ENCODE peak calls at places on chromosomes 5 and 9, in six cellular contexts. One of them, this sample, is unnamed. For H3K27me3, the result is how much of the 10 kb centered on the place peaks cover.

GRCh38 chr5:157603333-157604190 is 28.0 kb upstream of the ADAM19 start:
- DNase-seq in HCT116: peak
- DNase-seq in K562: no peak
- DNase-seq in PC-3: peak
- DNase-seq in psoas muscle: no peak
- DNase-seq in neuronal stem cell: no peak
- DNase-seq in this sample: peak

GRCh38 chr5:142540774-142541466 is 145.0 kb downstream of the FGF1 start:
- DNase-seq in HCT116: no peak
- DNase-seq in PC-3: no peak
- DNase-seq in neuronal stem cell: no peak
- DNase-seq in K562: no peak
- DNase-seq in psoas muscle: peak
- DNase-seq in this sample: no peak

GRCh38 chr5:178145965-178146820 is 7.5 kb downstream of the NHP2 start:
- DNase-seq in K562: peak
- DNase-seq in HCT116: peak
- DNase-seq in PC-3: peak
- DNase-seq in psoas muscle: no peak
- DNase-seq in neuronal stem cell: peak
- DNase-seq in this sample: peak

GRCh38 chr5:87393331-87393730 is 19.4 kb downstream of the CCNH start:
- DNase-seq in neuronal stem cell: no peak
- DNase-seq in psoas muscle: no peak
- DNase-seq in HCT116: no peak
- DNase-seq in K562: no peak
- DNase-seq in PC-3: peak
- DNase-seq in this sample: no peak

GRCh38 chr5:72848474-72849428 is 32.3 kb downstream of the TNPO1 start:
- DNase-seq in PC-3: peak
- DNase-seq in neuronal stem cell: peak
- DNase-seq in K562: peak
- DNase-seq in HCT116: no peak
- DNase-seq in psoas muscle: peak
- DNase-seq in this sample: peak

GRCh38 chr5:145587308-145588071 is 247.7 kb downstream of the PRELID2 start:
- DNase-seq in neuronal stem cell: no peak
- DNase-seq in HCT116: peak
- DNase-seq in K562: no peak
- DNase-seq in PC-3: peak
- DNase-seq in psoas muscle: no peak
- DNase-seq in this sample: no peak

GRCh38 chr9:124342402-124342945 is 72.8 kb downstream of the PSMB7 start:
- DNase-seq in K562: no peak
- DNase-seq in neuronal stem cell: no peak
- DNase-seq in PC-3: no peak
- DNase-seq in psoas muscle: no peak
- DNase-seq in HCT116: no peak
- DNase-seq in this sample: no peak

GRCh38 chr5:65482280-65482726 is 583 bp upstream of the ADAMTS6 start:
- DNase-seq in psoas muscle: no peak
- DNase-seq in HCT116: no peak
- DNase-seq in PC-3: no peak
- DNase-seq in neuronal stem cell: no peak
- DNase-seq in K562: peak
- DNase-seq in this sample: no peak

GRCh38 chr9:89497978-89498844 is at the start of gene SEMA4D:
- DNase-seq in psoas muscle: peak
- DNase-seq in K562: peak
- DNase-seq in HCT116: peak
- DNase-seq in neuronal stem cell: peak
- DNase-seq in PC-3: peak
- DNase-seq in this sample: peak

GRCh38 chr9:98333703-98334582 is 78.5 kb upstream of the TBC1D2 start:
- DNase-seq in PC-3: peak
- DNase-seq in psoas muscle: no peak
- DNase-seq in neuronal stem cell: no peak
- DNase-seq in HCT116: peak
- DNase-seq in K562: peak
- DNase-seq in this sample: no peak

GRCh38 chr5:74239268-74239667 is 401.3 kb downstream of the ENC1 start:
- DNase-seq in neuronal stem cell: no peak
- DNase-seq in HCT116: no peak
- DNase-seq in K562: no peak
- DNase-seq in PC-3: no peak
- DNase-seq in psoas muscle: no peak
- DNase-seq in this sample: no peak

GRCh38 chr5:174610968-174611367 is 113.4 kb upstream of the MSX2 start:
- DNase-seq in HCT116: no peak
- DNase-seq in K562: no peak
- DNase-seq in neuronal stem cell: no peak
- DNase-seq in psoas muscle: peak
- DNase-seq in PC-3: peak
- DNase-seq in this sample: no peak

GRCh38 chr5:42676362-42676761 is 80.3 kb upstream of the CCDC152 start:
- DNase-seq in K562: no peak
- DNase-seq in neuronal stem cell: no peak
- DNase-seq in PC-3: no peak
- DNase-seq in HCT116: no peak
- DNase-seq in psoas muscle: no peak
- DNase-seq in this sample: no peak

GRCh38 chr9:123998970-123999621 is 12.5 kb upstream of the LHX2 start:
- DNase-seq in HCT116: no peak
- DNase-seq in psoas muscle: no peak
- DNase-seq in K562: no peak
- DNase-seq in neuronal stem cell: peak
- DNase-seq in PC-3: no peak
- DNase-seq in this sample: no peak

GRCh38 chr9:3884736-3885135 is 358.9 kb upstream of the RFX3 start:
- DNase-seq in K562: no peak
- DNase-seq in psoas muscle: no peak
- DNase-seq in HCT116: no peak
- DNase-seq in PC-3: no peak
- DNase-seq in neuronal stem cell: peak
- DNase-seq in this sample: no peak

GRCh38 chr5:83145882-83146331 is 68.6 kb downstream of the XRCC4 start:
- DNase-seq in psoas muscle: no peak
- DNase-seq in HCT116: no peak
- DNase-seq in neuronal stem cell: no peak
- DNase-seq in PC-3: no peak
- DNase-seq in K562: no peak
- DNase-seq in this sample: no peak

GRCh38 chr9:137236936-137237421 is 4.1 kb upstream of the TUBB4B start:
- DNase-seq in neuronal stem cell: no peak
- DNase-seq in K562: no peak
- DNase-seq in HCT116: no peak
- DNase-seq in PC-3: no peak
- DNase-seq in psoas muscle: no peak
- DNase-seq in this sample: no peak

GRCh38 chr5:582936-583635 is 29.1 kb upstream of the CEP72 start:
- DNase-seq in neuronal stem cell: no peak
- DNase-seq in K562: no peak
- DNase-seq in psoas muscle: no peak
- DNase-seq in HCT116: no peak
- DNase-seq in PC-3: no peak
- DNase-seq in this sample: no peak

GRCh38 chr9:115650768-115651167 is 502.8 kb upstream of the PAPPA start:
- DNase-seq in neuronal stem cell: no peak
- DNase-seq in K562: no peak
- DNase-seq in psoas muscle: no peak
- DNase-seq in HCT116: no peak
- DNase-seq in PC-3: no peak
- DNase-seq in this sample: no peak

GRCh38 chr5:174690256-174690655 is 34.1 kb upstream of the MSX2 start:
- DNase-seq in HCT116: no peak
- DNase-seq in neuronal stem cell: no peak
- DNase-seq in psoas muscle: no peak
- DNase-seq in PC-3: peak
- DNase-seq in K562: no peak
- DNase-seq in this sample: no peak

GRCh38 chr9:128420651-128421473 is at the start of gene CERCAM:
- DNase-seq in HCT116: no peak
- DNase-seq in K562: peak
- DNase-seq in PC-3: peak
- DNase-seq in psoas muscle: peak
- DNase-seq in neuronal stem cell: peak
- DNase-seq in this sample: peak

GRCh38 chr5:180568914-180569313 is 22.4 kb downstream of the SCGB3A1 start:
- DNase-seq in HCT116: no peak
- DNase-seq in psoas muscle: no peak
- DNase-seq in neuronal stem cell: no peak
- DNase-seq in PC-3: no peak
- DNase-seq in K562: no peak
- DNase-seq in this sample: no peak

GRCh38 chr9:99085949-99086948 is 18.7 kb upstream of the TGFBR1 start:
- DNase-seq in HCT116: no peak
- DNase-seq in psoas muscle: peak
- DNase-seq in PC-3: no peak
- DNase-seq in K562: no peak
- DNase-seq in neuronal stem cell: no peak
- DNase-seq in this sample: no peak

GRCh38 chr5:137708062-137708461 is 27.8 kb downstream of the KLHL3 start:
- DNase-seq in K562: no peak
- DNase-seq in PC-3: no peak
- DNase-seq in psoas muscle: no peak
- DNase-seq in neuronal stem cell: no peak
- DNase-seq in HCT116: no peak
- DNase-seq in this sample: no peak

GRCh38 chr9:110016340-110016739 is 191.6 kb downstream of the C9orf152 start:
- DNase-seq in PC-3: peak
- DNase-seq in neuronal stem cell: no peak
- DNase-seq in K562: no peak
- DNase-seq in HCT116: peak
- DNase-seq in psoas muscle: no peak
- DNase-seq in this sample: no peak

GRCh38 chr5:159873680-159874079 is 42.6 kb upstream of the ADRA1B start:
- DNase-seq in PC-3: peak
- DNase-seq in psoas muscle: no peak
- DNase-seq in neuronal stem cell: no peak
- DNase-seq in HCT116: no peak
- DNase-seq in K562: no peak
- DNase-seq in this sample: no peak

GRCh38 chr9:109276469-109277440 is 44.1 kb downstream of the EPB41L4B start:
- DNase-seq in neuronal stem cell: no peak
- DNase-seq in psoas muscle: no peak
- DNase-seq in HCT116: no peak
- DNase-seq in PC-3: no peak
- DNase-seq in K562: no peak
- DNase-seq in this sample: no peak

GRCh38 chr5:143065185-143065584 is 295.0 kb downstream of the ARHGAP26 start:
- DNase-seq in psoas muscle: no peak
- DNase-seq in PC-3: no peak
- DNase-seq in HCT116: no peak
- DNase-seq in K562: no peak
- DNase-seq in neuronal stem cell: no peak
- DNase-seq in this sample: no peak

GRCh38 chr5:167794121-167794520 is 497.3 kb upstream of the WWC1 start:
- DNase-seq in HCT116: no peak
- DNase-seq in neuronal stem cell: no peak
- DNase-seq in PC-3: no peak
- DNase-seq in K562: no peak
- DNase-seq in psoas muscle: no peak
- DNase-seq in this sample: no peak
- H3K27me3 ChIP-seq in HCT116: under half
- H3K27me3 ChIP-seq in neuronal stem cell: under half
- H3K27me3 ChIP-seq in PC-3: under half
- H3K27me3 ChIP-seq in K562: under half
- H3K27me3 ChIP-seq in psoas muscle: under half
- H3K27me3 ChIP-seq in this sample: under half

DNA sequence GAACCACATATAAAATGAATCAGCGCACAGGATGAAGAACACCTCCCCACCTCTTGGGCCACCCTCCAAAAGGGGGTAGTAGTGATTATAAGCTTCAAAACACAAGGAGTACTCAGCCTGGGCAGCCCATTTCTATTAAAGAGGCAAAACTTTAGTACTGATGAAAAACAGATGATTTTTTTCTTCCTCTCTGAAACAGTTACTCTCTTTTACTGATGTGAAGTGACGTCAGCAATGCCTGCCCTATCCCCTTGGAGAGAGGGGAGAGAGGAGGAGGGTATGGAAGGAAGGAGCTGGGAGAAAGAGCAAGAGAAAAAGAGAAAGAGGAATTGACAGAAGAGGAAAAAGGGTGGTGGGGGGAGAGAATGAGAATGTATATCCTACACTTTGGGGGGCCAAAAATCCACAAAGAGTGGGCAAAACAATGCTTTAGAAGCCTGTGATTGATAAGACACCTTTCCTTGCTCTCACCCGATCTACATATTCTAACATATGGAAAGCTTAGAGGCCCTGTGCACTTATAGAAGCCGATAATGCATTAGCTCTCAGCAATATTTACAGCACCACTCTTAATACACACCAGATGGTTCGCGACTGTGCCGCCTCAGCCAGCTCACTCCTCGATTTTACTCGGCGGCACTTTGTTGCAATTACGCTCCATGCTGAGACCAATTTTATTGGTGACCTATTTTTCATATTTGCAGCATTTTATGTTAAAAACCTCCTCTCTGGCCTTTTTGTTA is 18.6 kb downstream of the NR2F1 start:
- DNase-seq in HCT116: no peak
- DNase-seq in K562: no peak
- DNase-seq in neuronal stem cell: no peak
- DNase-seq in psoas muscle: no peak
- DNase-seq in PC-3: no peak
- DNase-seq in this sample: no peak
- H3K27me3 ChIP-seq in HCT116: under half
- H3K27me3 ChIP-seq in K562: under half
- H3K27me3 ChIP-seq in neuronal stem cell: half or more
- H3K27me3 ChIP-seq in psoas muscle: under half
- H3K27me3 ChIP-seq in PC-3: under half
- H3K27me3 ChIP-seq in this sample: half or more

DNA sequence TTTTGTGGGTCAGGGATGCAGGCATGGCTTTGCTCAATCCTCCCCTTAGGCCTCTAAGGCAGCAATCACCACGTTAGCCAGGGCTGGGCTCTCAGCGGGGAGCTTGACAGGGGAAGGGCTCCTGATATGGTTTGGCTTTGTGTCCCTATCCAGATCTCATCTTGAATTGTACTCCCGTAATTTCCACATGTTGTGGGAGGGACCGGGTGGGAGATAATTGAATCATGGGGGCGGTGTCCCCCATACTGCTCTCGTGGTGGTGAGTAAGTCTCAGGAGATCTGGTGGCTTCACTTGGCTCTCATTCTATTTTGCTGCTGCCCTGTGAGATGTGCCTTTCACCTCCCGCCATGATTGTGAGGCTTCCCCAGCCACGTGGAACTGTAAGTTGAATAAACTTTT is 11.5 kb upstream of the IRX4 start:
- DNase-seq in K562: no peak
- DNase-seq in HCT116: no peak
- DNase-seq in PC-3: no peak
- DNase-seq in psoas muscle: no peak
- DNase-seq in neuronal stem cell: no peak
- DNase-seq in this sample: no peak
- H3K27me3 ChIP-seq in K562: half or more
- H3K27me3 ChIP-seq in HCT116: under half
- H3K27me3 ChIP-seq in PC-3: half or more
- H3K27me3 ChIP-seq in psoas muscle: under half
- H3K27me3 ChIP-seq in neuronal stem cell: under half
- H3K27me3 ChIP-seq in this sample: under half

GRCh38 chr9:13915131-13915530 is 398.8 kb downstream of the NFIB start:
- DNase-seq in PC-3: no peak
- DNase-seq in K562: no peak
- DNase-seq in neuronal stem cell: no peak
- DNase-seq in psoas muscle: no peak
- DNase-seq in HCT116: no peak
- DNase-seq in this sample: no peak
- H3K27me3 ChIP-seq in PC-3: under half
- H3K27me3 ChIP-seq in K562: under half
- H3K27me3 ChIP-seq in neuronal stem cell: under half
- H3K27me3 ChIP-seq in psoas muscle: under half
- H3K27me3 ChIP-seq in HCT116: under half
- H3K27me3 ChIP-seq in this sample: under half